ENCODE peak calls at places on chromosome 4, in seven cellular contexts. O is H9, T is mesendoderm, N is mesenchymal stem cell, S is IMR-90, D is neuronal stem cell, L is H1. V is an unnamed sample.

GRCh38 chr4:90833698-90834097 is 706.5 kb downstream of the CCSER1 start:
- DNase-seq in N (no peak), D (no peak), O (peak; percentile 42), S (no peak), L (peak; percentile 43), T (no peak), V (no peak)

GRCh38 chr4:153138736-153139135 is 65.5 kb upstream of the TRIM2 start:
- DNase-seq in O (no peak), D (no peak), N (no peak), L (no peak), T (no peak), S (no peak), V (no peak)

GRCh38 chr4:174521800-174522182 is 497 bp downstream of the HPGD start:
- DNase-seq in O (peak; percentile 35), D (peak; percentile 24), N (no peak), T (peak; percentile 38), S (no peak), L (no peak), V (peak; percentile 46)

GRCh38 chr4:82469776-82470345 is 39.5 kb downstream of the ENOPH1 start:
- DNase-seq in O (no peak), L (no peak), N (peak; percentile 62), T (peak; percentile 43), D (no peak), S (peak; percentile 70), V (no peak)

GRCh38 chr4:84279678-84280077 is 219.4 kb downstream of the NKX6-1 start:
- DNase-seq in T (peak; percentile 2), D (no peak), L (no peak), N (no peak), S (no peak), O (no peak), V (no peak)

GRCh38 chr4:159145318-159146006 is 42.6 kb downstream of the RAPGEF2 start:
- DNase-seq in L (no peak), T (peak; percentile 19), D (no peak), N (no peak), O (no peak), S (no peak), V (peak; percentile 16)

GRCh38 chr4:87783781-87784180 is 15.6 kb upstream of the IBSP start:
- DNase-seq in N (no peak), S (no peak), D (no peak), T (no peak), O (no peak), L (no peak), V (no peak)

GRCh38 chr4:5757954-5758353 is 47.0 kb downstream of the EVC start:
- DNase-seq in L (no peak), N (peak; percentile 11), O (no peak), D (no peak), T (no peak), S (no peak), V (no peak)

GRCh38 chr4:114464873-114465272 is 133.7 kb upstream of the UGT8 start:
- DNase-seq in N (no peak), S (peak; percentile 3), D (no peak), O (no peak), L (no peak), T (no peak), V (no peak)

GRCh38 chr4:14926368-14926767 is 75.9 kb upstream of the CPEB2 start:
- DNase-seq in T (no peak), L (no peak), O (no peak), N (no peak), D (no peak), S (no peak), V (no peak)

DNA sequence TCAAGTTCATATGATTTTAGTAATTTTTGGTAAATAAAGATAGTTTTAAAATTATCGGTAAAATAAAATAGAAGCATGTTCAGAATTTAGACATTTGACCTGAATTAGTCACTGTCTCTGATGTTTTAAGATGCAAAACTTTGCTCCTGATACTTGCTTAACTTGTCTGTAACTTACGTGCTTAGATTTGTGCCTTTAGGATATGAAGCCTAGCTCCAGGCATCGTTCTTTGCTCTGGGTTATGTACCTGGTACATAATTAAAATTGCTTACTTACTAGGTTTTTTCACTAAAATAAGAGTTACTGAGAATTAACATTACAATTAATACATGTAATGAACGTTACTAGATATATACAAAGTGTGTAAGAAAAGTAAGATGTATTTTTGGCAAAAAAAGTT is 24.9 kb upstream of the AADAT start:
- DNase-seq in L (no peak), O (no peak), T (no peak), D (no peak), S (no peak), N (no peak), V (peak; percentile 65)
- H4K8ac ChIP-seq in L (no peak overlapping the region), O (no peak overlapping the region), T (no peak overlapping the region), D (no peak overlapping the region), S (no peak overlapping the region), N (no peak overlapping the region), V (no peak overlapping the region)

GRCh38 chr4:178196751-178197150 is 754.5 kb upstream of the AGA start:
- DNase-seq in S (no peak), T (no peak), O (no peak), L (no peak), N (no peak), D (no peak), V (no peak)

GRCh38 chr4:178192611-178193010 is 750.4 kb upstream of the AGA start:
- DNase-seq in D (no peak), S (no peak), L (no peak), O (no peak), N (no peak), T (no peak), V (no peak)
- H4K8ac ChIP-seq in D (no peak overlapping the region), S (no peak overlapping the region), L (no peak overlapping the region), O (no peak overlapping the region), N (no peak overlapping the region), T (no peak overlapping the region), V (no peak overlapping the region)

GRCh38 chr4:32161382-32161781 is 1441.2 kb downstream of the PCDH7 start:
- DNase-seq in N (peak; percentile 12), O (no peak), D (no peak), L (no peak), S (peak; percentile 48), T (peak; percentile 25), V (peak; percentile 23)

DNA sequence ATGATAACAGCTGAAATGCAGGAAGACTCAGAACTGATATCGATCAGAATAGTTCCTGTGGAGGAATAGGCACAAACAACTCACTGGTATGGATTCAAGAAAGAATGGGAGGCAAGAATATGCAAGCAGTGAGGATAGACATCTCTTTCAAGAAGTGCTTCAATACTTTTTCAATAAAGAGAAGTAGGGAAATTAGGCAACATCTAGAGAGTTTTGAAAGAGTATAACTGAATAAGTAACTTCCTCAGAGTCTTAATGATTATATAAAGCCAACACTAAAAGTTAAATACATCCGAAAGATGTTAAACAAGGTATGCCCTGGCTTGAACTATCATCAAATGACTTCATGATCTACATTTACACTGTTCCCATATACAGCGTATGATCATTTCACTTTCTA is 1443.0 kb downstream of the PCDH7 start:
- DNase-seq in O (no peak), S (no peak), N (no peak), T (peak; percentile 22), D (no peak), L (no peak), V (no peak)
- H4K8ac ChIP-seq in O (no peak overlapping the region), S (no peak overlapping the region), N (no peak overlapping the region), T (no peak overlapping the region), D (no peak overlapping the region), L (no peak overlapping the region), V (no peak overlapping the region)

GRCh38 chr4:162770761-162771490 is 395.8 kb downstream of the NAF1 start:
- DNase-seq in N (no peak), S (no peak), D (no peak), L (no peak), T (peak; percentile 10), O (no peak), V (peak; percentile 2)
- H4K8ac ChIP-seq in N (no peak overlapping the region), S (no peak overlapping the region), D (no peak overlapping the region), L (no peak overlapping the region), T (no peak overlapping the region), O (no peak overlapping the region), V (no peak overlapping the region)

V was measured in trophoblast cell.